ENCODE peak calls at places on chromosomes 4 and X, in seven cellular contexts. Q is amniotic stem cell, P is A549, X is caudate nucleus, C is NCI-H1092 treated with DMSO at 0.1 percent for 48 hours, G is hepatocyte, A is nephron progenitor cell. O is an unnamed sample.

GRCh38 chr4:17511950-17512795 is at the start of gene QDPR:
- DNase-seq in Q (peak; percentile 61), A (peak; percentile 91), X (peak; percentile 84), G (peak; percentile 91), P (peak; percentile 54), C (peak; percentile 75), O (peak; percentile 89)

GRCh38 chr4:2428496-2429213 is 9.9 kb downstream of the CFAP99 start:
- DNase-seq in A (no peak), C (no peak), X (no peak), P (no peak), G (no peak), Q (no peak), O (no peak)

GRCh38 chr4:85577307-85577706 is 102.4 kb downstream of the ARHGAP24 start:
- DNase-seq in P (no peak), A (no peak), X (no peak), C (no peak), Q (no peak), G (no peak), O (no peak)

GRCh38 chr4:169103966-169104412 is 93.9 kb upstream of the CBR4 start:
- DNase-seq in X (no peak), Q (no peak), A (no peak), P (no peak), C (peak; percentile 60), G (no peak), O (no peak)

GRCh38 chr4:147194107-147194506 is 248.4 kb upstream of the TTC29 start:
- DNase-seq in X (no peak), G (no peak), C (no peak), A (no peak), Q (no peak), P (no peak), O (no peak)

GRCh38 chr4:168511780-168512467 is 15.1 kb downstream of the PALLD start:
- DNase-seq in G (no peak), A (no peak), P (no peak), C (no peak), Q (no peak), X (no peak), O (no peak)

GRCh38 chrX:108230562-108230961 is 139.0 kb downstream of the ATG4A start:
- DNase-seq in C (no peak), Q (no peak), X (no peak), G (no peak), A (no peak), P (no peak), O (no peak)

GRCh38 chr4:122783301-122784215 is 43.1 kb upstream of the FGF2 start:
- DNase-seq in X (no peak), P (peak; percentile 76), A (peak; percentile 14), G (peak; percentile 17), C (no peak), Q (peak; percentile 64), O (no peak)

GRCh38 chrX:107576841-107577240 is 51.5 kb upstream of the PRPS1 start:
- DNase-seq in Q (no peak), G (no peak), C (no peak), X (no peak), A (no peak), P (no peak), O (no peak)

GRCh38 chrX:10175317-10175871 is 18.6 kb downstream of the CLCN4 start:
- DNase-seq in P (no peak), G (peak; percentile 41), X (no peak), C (no peak), Q (no peak), A (no peak), O (peak; percentile 19)

GRCh38 chr4:98669577-98669976 is 11.2 kb upstream of the TSPAN5 start:
- DNase-seq in Q (no peak), X (no peak), P (no peak), G (no peak), C (no peak), A (no peak), O (no peak)